ENCODE peak calls at places on chromosomes 11 and 22, in eight cellular contexts. U, C, O, M, I, L, N and X are unnamed samples.

GRCh38 chr11:84164722-84165121 is 878.6 kb upstream of the CCDC90B start:
- DNase-seq in U (no peak), C (no peak), O (no peak), M (no peak), I (no peak), L (no peak), N (no peak), X (no peak)

GRCh38 chr22:22692707-22693530 is 48.5 kb downstream of the GGTLC2 start:
- DNase-seq in U (peak), C (peak), O (no peak), M (no peak), I (peak), L (peak), N (peak), X (no peak)

GRCh38 chr11:108117746-108118371 is 3.5 kb upstream of the ACAT1 start:
- DNase-seq in U (peak), C (peak), O (no peak), M (peak), I (no peak), L (peak), N (no peak), X (peak)

GRCh38 chr22:41048791-41049717 is 43.3 kb upstream of the EP300 start:
- DNase-seq in U (no peak), C (peak), O (no peak), M (no peak), I (no peak), L (peak), N (no peak), X (peak)

GRCh38 chr11:31870609-31871309 is 59.6 kb upstream of the PAX6 start:
- DNase-seq in U (peak), C (peak), O (no peak), M (peak), I (peak), L (peak), N (peak), X (peak)

GRCh38 chr11:113249491-113249763 is 65.0 kb upstream of the TTC12 start:
- DNase-seq in U (no peak), C (no peak), O (no peak), M (no peak), I (no peak), L (peak), N (no peak), X (no peak)

GRCh38 chr11:57647368-57647767 is 2.3 kb downstream of the YPEL4 start:
- DNase-seq in U (no peak), C (no peak), O (no peak), M (no peak), I (no peak), L (no peak), N (no peak), X (no peak)

GRCh38 chr22:49967333-49968241 is 7.0 kb downstream of the PIM3 start:
- DNase-seq in U (no peak), C (no peak), O (no peak), M (no peak), I (no peak), L (no peak), N (no peak), X (no peak)

GRCh38 chr11:68036141-68036716 is 2.6 kb upstream of the TCIRG1 start:
- DNase-seq in U (no peak), C (no peak), O (no peak), M (peak), I (no peak), L (no peak), N (no peak), X (no peak)

GRCh38 chr22:39845522-39845921 is 48.0 kb downstream of the ENTHD1 start:
- DNase-seq in U (no peak), C (no peak), O (no peak), M (no peak), I (no peak), L (no peak), N (no peak), X (no peak)

GRCh38 chr11:19466314-19466713 is 225.6 kb upstream of the E2F8 start:
- DNase-seq in U (no peak), C (no peak), O (no peak), M (no peak), I (no peak), L (no peak), N (no peak), X (no peak)

GRCh38 chr11:71206186-71206585 is 46.2 kb downstream of the SHANK2 start:
- DNase-seq in U (no peak), C (no peak), O (no peak), M (no peak), I (no peak), L (no peak), N (no peak), X (no peak)

GRCh38 chr11:1202776-1203504 is 19.9 kb upstream of the MUC5B start:
- DNase-seq in U (peak), C (peak), O (no peak), M (peak), I (peak), L (peak), N (peak), X (peak)

GRCh38 chr22:28151241-28151640 is 232.2 kb upstream of the PITPNB start:
- DNase-seq in U (no peak), C (no peak), O (no peak), M (no peak), I (no peak), L (no peak), N (no peak), X (no peak)

GRCh38 chr22:29385305-29385704 is 3.1 kb downstream of the AP1B1 start:
- DNase-seq in U (no peak), C (no peak), O (no peak), M (no peak), I (no peak), L (no peak), N (no peak), X (no peak)

GRCh38 chr22:20536590-20537324 is 29.3 kb downstream of the MED15 start:
- DNase-seq in U (no peak), C (no peak), O (no peak), M (no peak), I (no peak), L (no peak), N (no peak), X (no peak)

GRCh38 chr22:19708323-19709011 is 5.8 kb upstream of the SEPTIN5 start:
- DNase-seq in U (no peak), C (no peak), O (no peak), M (no peak), I (no peak), L (no peak), N (no peak), X (peak)

GRCh38 chr11:119890466-119890865 is 161.5 kb upstream of the NECTIN1 start:
- DNase-seq in U (no peak), C (no peak), O (no peak), M (no peak), I (no peak), L (no peak), N (no peak), X (no peak)

GRCh38 chr11:111911563-111912401 is at the start of gene CRYAB:
- DNase-seq in U (peak), C (no peak), O (peak), M (no peak), I (no peak), L (peak), N (no peak), X (no peak)

GRCh38 chr11:110468095-110468494 is 38.3 kb downstream of the FDX1 start:
- DNase-seq in U (no peak), C (no peak), O (no peak), M (no peak), I (no peak), L (no peak), N (no peak), X (no peak)

GRCh38 chr11:69996451-69996850 is 81.7 kb upstream of the ANO1 start:
- DNase-seq in U (no peak), C (no peak), O (no peak), M (no peak), I (no peak), L (no peak), N (no peak), X (no peak)

GRCh38 chr11:64000026-64000739 is 13.9 kb downstream of the OTUB1 start:
- DNase-seq in U (no peak), C (no peak), O (no peak), M (peak), I (peak), L (no peak), N (peak), X (no peak)

GRCh38 chr11:70487763-70488162 is 89.4 kb downstream of the CTTN start:
- DNase-seq in U (no peak), C (no peak), O (no peak), M (no peak), I (no peak), L (no peak), N (no peak), X (no peak)

GRCh38 chr11:76380977-76381719 is at the start of the genes GVQW3 and THAP12:
- DNase-seq in U (peak), C (peak), O (peak), M (peak), I (peak), L (peak), N (peak), X (peak)

GRCh38 chr11:12695878-12696277 is 21.7 kb downstream of the TEAD1 start:
- DNase-seq in U (no peak), C (no peak), O (no peak), M (no peak), I (no peak), L (no peak), N (no peak), X (no peak)

GRCh38 chr11:22449441-22449840 is 111.3 kb downstream of the SLC17A6 start:
- DNase-seq in U (no peak), C (no peak), O (no peak), M (no peak), I (no peak), L (no peak), N (no peak), X (no peak)

GRCh38 chr22:37716708-37717107 is 19.9 kb downstream of the TRIOBP start:
- DNase-seq in U (peak), C (no peak), O (no peak), M (no peak), I (no peak), L (no peak), N (no peak), X (no peak)

GRCh38 chr11:2584812-2585565 is 114.8 kb downstream of the KCNQ1OT1 start:
- DNase-seq in U (no peak), C (no peak), O (no peak), M (no peak), I (no peak), L (no peak), N (no peak), X (no peak)